ENCODE peak calls at places on chromosome 14, in ten cellular contexts. C is CD4-positive, alpha-beta T cell; A is nephron progenitor cell; V is glutamatergic neuron; Z is HCT116; B is prostate gland; Q is Peyer's patch; W is brain microvascular endothelial cell; L is epithelial cell of esophagus; H is mesothelial cell of epicardium. U is an unnamed sample.
A peak's percentile ranks its signal among the peaks of the same experiment; 100 is the strongest.

GRCh38 chr14:91523972-91524371 is 13.9 kb upstream of the PPP4R3A start:
- DNase-seq in L (no peak), H (no peak), A (no peak), V (no peak), B (no peak), Q (no peak), C (no peak), Z (no peak), W (no peak), U (no peak)

GRCh38 chr14:93712838-93713724 is 75.2 kb downstream of the PRIMA1 start:
- DNase-seq in V (no peak), L (peak; percentile 15), A (no peak), W (no peak), B (no peak), Q (peak; percentile 21), C (no peak), Z (no peak), H (peak; percentile 25), U (no peak)

GRCh38 chr14:24938593-24938992 is 111.4 kb downstream of the STXBP6 start:
- DNase-seq in Z (no peak), H (no peak), C (no peak), A (no peak), W (no peak), B (no peak), Q (no peak), L (no peak), V (no peak), U (no peak)

GRCh38 chr14:104843442-104844305 is 21.4 kb upstream of the CEP170B start:
- DNase-seq in C (no peak), V (no peak), B (no peak), Z (no peak), L (no peak), A (peak; percentile 58), W (no peak), H (peak; percentile 69), Q (no peak), U (no peak)

GRCh38 chr14:76546426-76547221 is 170.7 kb downstream of the ESRRB start:
- DNase-seq in V (peak; percentile 51), L (peak; percentile 63), Q (no peak), B (no peak), C (no peak), A (peak; percentile 63), Z (peak; percentile 50), H (peak; percentile 55), W (no peak), U (no peak)

GRCh38 chr14:50452979-50453705 is 56.5 kb upstream of the CDKL1 start:
- DNase-seq in Z (no peak), H (no peak), Q (no peak), V (no peak), C (no peak), L (peak; percentile 89), W (peak; percentile 53), B (no peak), A (no peak), U (no peak)

GRCh38 chr14:22002860-22003284 is 329.3 kb upstream of the OR4E1 start:
- DNase-seq in V (peak; percentile 63), B (no peak), W (no peak), A (peak; percentile 30), Q (peak; percentile 66), L (peak; percentile 22), Z (peak; percentile 16), C (peak; percentile 45), H (no peak), U (no peak)

GRCh38 chr14:77307099-77307496 is 13.6 kb downstream of the POMT2 start:
- DNase-seq in C (no peak), H (no peak), B (no peak), A (no peak), Z (no peak), V (no peak), L (no peak), Q (no peak), W (no peak), U (no peak)

GRCh38 chr14:58944226-58944769 is 244.2 kb upstream of the DAAM1 start:
- DNase-seq in W (no peak), H (no peak), A (no peak), Q (peak; percentile 68), B (no peak), Z (no peak), C (no peak), L (no peak), V (peak; percentile 61), U (no peak)

GRCh38 chr14:56608682-56609081 is 29.1 kb downstream of the TMEM260 start:
- DNase-seq in W (no peak), A (no peak), C (no peak), H (no peak), V (no peak), Z (peak; percentile 19), L (peak; percentile 81), Q (no peak), B (no peak), U (no peak)

GRCh38 chr14:87052646-87053225 is 940.2 kb downstream of the GALC start:
- DNase-seq in L (peak; percentile 13), Q (no peak), V (no peak), A (no peak), B (no peak), W (no peak), Z (no peak), C (no peak), H (no peak), U (no peak)

GRCh38 chr14:76687611-76688372 is 73.5 kb upstream of the VASH1 start:
- DNase-seq in H (no peak), V (no peak), B (no peak), C (no peak), Q (peak; percentile 56), L (no peak), A (no peak), Z (no peak), W (peak; percentile 16), U (no peak)

GRCh38 chr14:92539875-92540274 is 26.3 kb downstream of the RIN3 start:
- DNase-seq in W (peak; percentile 14), C (no peak), V (no peak), Z (no peak), L (no peak), Q (peak; percentile 61), H (no peak), B (no peak), A (no peak), U (peak; percentile 48)

GRCh38 chr14:34347683-34348082 is 114.4 kb downstream of the SPTSSA start:
- DNase-seq in C (no peak), B (no peak), Z (no peak), H (no peak), L (no peak), A (no peak), V (no peak), W (no peak), Q (no peak), U (no peak)

GRCh38 chr14:56810850-56811595 is 744 bp upstream of the OTX2 start:
- DNase-seq in L (no peak), V (no peak), Z (no peak), B (no peak), H (no peak), W (no peak), C (no peak), Q (no peak), A (peak; percentile 21), U (no peak)

GRCh38 chr14:51652168-51653095 is 722 bp downstream of the FRMD6 start:
- DNase-seq in H (no peak), A (no peak), C (peak; percentile 9), L (no peak), Q (peak; percentile 57), W (no peak), Z (no peak), B (peak; percentile 40), V (peak; percentile 70), U (peak; percentile 41)
- TF ChIP-seq CTCF in H (no peak), A (no peak), C (no peak), L (no peak), Q (no peak), W (no peak), Z (no peak), B (no peak), V (peak; percentile 49), U (peak; percentile 37)

DNA sequence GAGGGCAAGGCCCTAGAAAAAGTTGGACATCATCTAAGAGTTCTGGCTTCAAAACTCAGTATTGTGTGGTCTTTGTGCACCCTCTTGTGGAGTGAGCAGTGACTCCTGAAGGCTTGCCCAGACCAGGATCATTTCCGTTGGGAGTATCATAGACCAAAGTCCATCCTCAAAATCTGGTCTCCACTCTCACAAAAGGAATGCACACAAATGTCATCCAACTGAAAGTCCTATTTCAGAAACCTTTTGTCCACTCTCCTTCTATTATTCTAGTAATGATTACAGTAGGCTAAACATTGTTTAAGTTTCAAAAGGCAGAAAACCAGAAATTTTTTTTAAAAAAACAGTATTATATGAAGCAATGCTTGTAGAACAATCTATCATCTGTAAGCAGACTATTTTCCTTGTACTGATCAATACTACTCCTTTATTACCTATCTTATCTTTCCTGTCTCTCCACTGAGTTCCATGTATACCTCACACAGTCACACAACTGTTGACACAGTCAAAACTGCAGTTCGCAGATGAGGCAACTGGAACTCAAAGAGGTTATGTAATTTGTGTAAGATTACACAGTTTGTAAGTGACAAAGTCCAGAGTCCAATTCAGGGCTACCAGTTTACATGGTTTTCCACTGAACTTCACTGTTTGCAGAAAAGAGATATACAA is 41.4 kb downstream of the COX16 start:
- DNase-seq in W (peak; percentile 64), Z (peak; percentile 38), C (no peak), Q (no peak), A (peak; percentile 45), V (no peak), H (peak; percentile 45), B (no peak), L (peak; percentile 74), U (no peak)
- TF ChIP-seq CTCF in W (peak; percentile 73), Z (peak; percentile 62), C (no peak), Q (no peak), A (peak; percentile 67), V (peak; percentile 17), H (peak; percentile 19), B (peak; percentile 26), L (peak; percentile 68), U (no peak)

DNA sequence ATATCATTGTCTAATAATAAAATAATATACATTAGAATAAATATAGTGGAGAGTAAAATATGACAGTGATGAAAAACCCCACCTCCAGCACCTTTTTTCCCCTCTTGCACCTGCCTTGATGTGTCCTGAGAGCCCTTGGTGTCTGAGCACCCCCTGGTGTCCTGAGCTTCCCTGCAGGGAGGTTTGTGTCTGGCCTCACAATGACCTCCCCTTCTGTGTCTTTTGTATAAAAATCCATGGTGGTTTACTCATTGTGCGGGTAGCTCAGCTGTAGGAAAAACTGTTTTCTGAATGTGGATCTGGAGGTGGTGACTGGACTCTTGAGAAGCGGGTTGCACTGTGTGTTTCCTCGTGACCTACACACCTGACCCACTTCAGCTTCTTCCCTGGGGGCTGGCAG is 636.9 kb downstream of the TMEM121 start:
- DNase-seq in A (no peak), C (no peak), B (no peak), H (no peak), V (no peak), W (no peak), Z (no peak), Q (no peak), L (no peak), U (no peak)
- TF ChIP-seq CTCF in A (no peak), C (no peak), B (no peak), H (no peak), V (no peak), W (no peak), Z (no peak), Q (no peak), L (no peak), U (no peak)

DNA sequence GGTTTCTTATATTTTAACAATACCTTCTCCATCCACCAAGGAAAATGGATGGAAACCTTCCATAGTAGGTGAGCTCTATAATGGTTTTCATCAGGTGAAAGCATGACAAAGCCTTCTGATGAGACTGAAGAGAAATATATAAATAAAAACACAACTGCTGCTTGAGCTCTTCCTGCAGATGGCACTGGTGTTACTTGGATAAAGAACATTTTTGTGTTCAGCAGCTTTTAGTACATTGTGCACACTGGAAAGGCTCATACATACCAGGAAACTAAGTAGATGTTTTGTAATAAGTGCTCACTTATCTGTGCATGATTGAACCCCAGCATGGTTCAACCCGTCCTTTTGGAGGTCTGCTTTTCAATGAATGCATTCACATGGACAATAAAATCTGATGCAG is 357.3 kb upstream of the MIS18BP1 start:
- DNase-seq in Z (no peak), B (no peak), W (peak; percentile 10), L (peak; percentile 66), V (no peak), Q (no peak), C (no peak), A (no peak), H (no peak), U (no peak)
- TF ChIP-seq CTCF in Z (no peak), B (no peak), W (peak; percentile 48), L (peak; percentile 77), V (peak; percentile 12), Q (no peak), C (no peak), A (peak; percentile 39), H (peak; percentile 10), U (no peak)